ENCODE peak calls at places on chromosomes 2 and 18, in nine cellular contexts. One of them, this sample, is unnamed.
A peak's percentile ranks its signal among the peaks of the same experiment; 100 is the strongest.

GRCh38 chr2:223008162-223008561 is 43.8 kb upstream of the KCNE4 start:
- DNase-seq in CD8-positive, alpha-beta memory T cell: no peak
- DNase-seq in GM23248: peak; percentile 30
- DNase-seq in transverse colon: no peak
- DNase-seq in PC-3: no peak
- DNase-seq in uterus: no peak
- DNase-seq in CD4-positive, alpha-beta memory T cell: no peak
- DNase-seq in heart right ventricle: peak; percentile 34
- DNase-seq in left ventricle myocardium inferior: peak; percentile 19
- DNase-seq in this sample: no peak

GRCh38 chr18:79384834-79385233 is 10.9 kb upstream of the NFATC1 start:
- DNase-seq in CD4-positive, alpha-beta memory T cell: no peak
- DNase-seq in left ventricle myocardium inferior: no peak
- DNase-seq in uterus: no peak
- DNase-seq in GM23248: no peak
- DNase-seq in CD8-positive, alpha-beta memory T cell: no peak
- DNase-seq in transverse colon: no peak
- DNase-seq in PC-3: no peak
- DNase-seq in heart right ventricle: no peak
- DNase-seq in this sample: no peak

GRCh38 chr2:176967911-176968451 is 244.6 kb upstream of the HNRNPA3 start:
- DNase-seq in transverse colon: no peak
- DNase-seq in GM23248: no peak
- DNase-seq in CD8-positive, alpha-beta memory T cell: no peak
- DNase-seq in PC-3: no peak
- DNase-seq in heart right ventricle: no peak
- DNase-seq in uterus: no peak
- DNase-seq in left ventricle myocardium inferior: no peak
- DNase-seq in CD4-positive, alpha-beta memory T cell: no peak
- DNase-seq in this sample: no peak

GRCh38 chr2:136129601-136130000 is 11.7 kb upstream of the CXCR4 start:
- DNase-seq in heart right ventricle: no peak
- DNase-seq in CD4-positive, alpha-beta memory T cell: peak; percentile 87
- DNase-seq in left ventricle myocardium inferior: no peak
- DNase-seq in transverse colon: no peak
- DNase-seq in PC-3: peak; percentile 39
- DNase-seq in CD8-positive, alpha-beta memory T cell: peak; percentile 88
- DNase-seq in GM23248: no peak
- DNase-seq in uterus: no peak
- DNase-seq in this sample: peak; percentile 73

GRCh38 chr2:223297788-223298187 is 245.8 kb downstream of the KCNE4 start:
- DNase-seq in CD8-positive, alpha-beta memory T cell: no peak
- DNase-seq in GM23248: peak; percentile 20
- DNase-seq in PC-3: no peak
- DNase-seq in transverse colon: no peak
- DNase-seq in CD4-positive, alpha-beta memory T cell: no peak
- DNase-seq in heart right ventricle: no peak
- DNase-seq in left ventricle myocardium inferior: no peak
- DNase-seq in uterus: no peak
- DNase-seq in this sample: no peak

GRCh38 chr18:74252032-74252380 is 39.8 kb downstream of the CYB5A start:
- DNase-seq in left ventricle myocardium inferior: no peak
- DNase-seq in CD4-positive, alpha-beta memory T cell: no peak
- DNase-seq in GM23248: peak; percentile 68
- DNase-seq in CD8-positive, alpha-beta memory T cell: no peak
- DNase-seq in heart right ventricle: no peak
- DNase-seq in uterus: no peak
- DNase-seq in PC-3: peak; percentile 24
- DNase-seq in transverse colon: no peak
- DNase-seq in this sample: no peak

GRCh38 chr2:30456106-30456505 is 9.1 kb downstream of the LCLAT1 start:
- DNase-seq in left ventricle myocardium inferior: no peak
- DNase-seq in heart right ventricle: no peak
- DNase-seq in CD4-positive, alpha-beta memory T cell: no peak
- DNase-seq in transverse colon: no peak
- DNase-seq in CD8-positive, alpha-beta memory T cell: no peak
- DNase-seq in PC-3: no peak
- DNase-seq in uterus: no peak
- DNase-seq in GM23248: no peak
- DNase-seq in this sample: no peak

GRCh38 chr2:238277695-238278094 is 10.7 kb downstream of the PER2 start:
- DNase-seq in CD4-positive, alpha-beta memory T cell: no peak
- DNase-seq in uterus: no peak
- DNase-seq in heart right ventricle: no peak
- DNase-seq in transverse colon: no peak
- DNase-seq in left ventricle myocardium inferior: no peak
- DNase-seq in PC-3: no peak
- DNase-seq in GM23248: no peak
- DNase-seq in CD8-positive, alpha-beta memory T cell: no peak
- DNase-seq in this sample: no peak

GRCh38 chr18:22224339-22224738 is 55.0 kb downstream of the GATA6 start:
- DNase-seq in CD8-positive, alpha-beta memory T cell: no peak
- DNase-seq in PC-3: no peak
- DNase-seq in transverse colon: no peak
- DNase-seq in GM23248: no peak
- DNase-seq in uterus: no peak
- DNase-seq in left ventricle myocardium inferior: no peak
- DNase-seq in CD4-positive, alpha-beta memory T cell: no peak
- DNase-seq in heart right ventricle: no peak
- DNase-seq in this sample: no peak

GRCh38 chr18:22221350-22221749 is 52.0 kb downstream of the GATA6 start:
- DNase-seq in CD8-positive, alpha-beta memory T cell: peak; percentile 46
- DNase-seq in left ventricle myocardium inferior: no peak
- DNase-seq in PC-3: no peak
- DNase-seq in uterus: no peak
- DNase-seq in GM23248: no peak
- DNase-seq in CD4-positive, alpha-beta memory T cell: no peak
- DNase-seq in heart right ventricle: no peak
- DNase-seq in transverse colon: no peak
- DNase-seq in this sample: no peak

GRCh38 chr18:22226801-22227200 is 57.4 kb downstream of the GATA6 start:
- DNase-seq in GM23248: no peak
- DNase-seq in heart right ventricle: no peak
- DNase-seq in PC-3: no peak
- DNase-seq in CD8-positive, alpha-beta memory T cell: no peak
- DNase-seq in uterus: no peak
- DNase-seq in CD4-positive, alpha-beta memory T cell: no peak
- DNase-seq in left ventricle myocardium inferior: no peak
- DNase-seq in transverse colon: no peak
- DNase-seq in this sample: no peak

GRCh38 chr18:22223961-22224322 is 54.6 kb downstream of the GATA6 start:
- DNase-seq in left ventricle myocardium inferior: no peak
- DNase-seq in CD4-positive, alpha-beta memory T cell: no peak
- DNase-seq in transverse colon: no peak
- DNase-seq in GM23248: no peak
- DNase-seq in uterus: no peak
- DNase-seq in CD8-positive, alpha-beta memory T cell: no peak
- DNase-seq in PC-3: no peak
- DNase-seq in heart right ventricle: no peak
- DNase-seq in this sample: no peak

GRCh38 chr18:22223263-22223960 is 54.0 kb downstream of the GATA6 start:
- DNase-seq in GM23248: peak; percentile 99
- DNase-seq in CD4-positive, alpha-beta memory T cell: no peak
- DNase-seq in PC-3: peak; percentile 98
- DNase-seq in left ventricle myocardium inferior: peak; percentile 77
- DNase-seq in heart right ventricle: peak; percentile 59
- DNase-seq in uterus: peak; percentile 93
- DNase-seq in transverse colon: peak; percentile 87
- DNase-seq in CD8-positive, alpha-beta memory T cell: no peak
- DNase-seq in this sample: peak; percentile 91
- H3K27me3 ChIP-seq in GM23248: no peaks in the 10 kb centered on the region
- H3K27me3 ChIP-seq in CD4-positive, alpha-beta memory T cell: no peaks in the 10 kb centered on the region
- H3K27me3 ChIP-seq in PC-3: no peaks in the 10 kb centered on the region
- H3K27me3 ChIP-seq in left ventricle myocardium inferior: no peaks in the 10 kb centered on the region
- H3K27me3 ChIP-seq in heart right ventricle: no peaks in the 10 kb centered on the region
- H3K27me3 ChIP-seq in uterus: no peaks in the 10 kb centered on the region
- H3K27me3 ChIP-seq in transverse colon: no peaks in the 10 kb centered on the region
- H3K27me3 ChIP-seq in CD8-positive, alpha-beta memory T cell: no peaks in the 10 kb centered on the region
- H3K27me3 ChIP-seq in this sample: no peaks in the 10 kb centered on the region

GRCh38 chr2:121136323-121136722 is 148.7 kb downstream of the TFCP2L1 start:
- DNase-seq in CD4-positive, alpha-beta memory T cell: no peak
- DNase-seq in heart right ventricle: no peak
- DNase-seq in left ventricle myocardium inferior: no peak
- DNase-seq in CD8-positive, alpha-beta memory T cell: no peak
- DNase-seq in transverse colon: no peak
- DNase-seq in PC-3: no peak
- DNase-seq in uterus: no peak
- DNase-seq in GM23248: no peak
- DNase-seq in this sample: no peak

GRCh38 chr2:121133551-121134319 is 151.3 kb downstream of the TFCP2L1 start:
- DNase-seq in uterus: no peak
- DNase-seq in left ventricle myocardium inferior: no peak
- DNase-seq in heart right ventricle: no peak
- DNase-seq in GM23248: no peak
- DNase-seq in transverse colon: no peak
- DNase-seq in PC-3: no peak
- DNase-seq in CD4-positive, alpha-beta memory T cell: no peak
- DNase-seq in CD8-positive, alpha-beta memory T cell: no peak
- DNase-seq in this sample: no peak

GRCh38 chr2:121135168-121135853 is 149.7 kb downstream of the TFCP2L1 start:
- DNase-seq in heart right ventricle: no peak
- DNase-seq in CD8-positive, alpha-beta memory T cell: no peak
- DNase-seq in GM23248: no peak
- DNase-seq in uterus: no peak
- DNase-seq in left ventricle myocardium inferior: no peak
- DNase-seq in CD4-positive, alpha-beta memory T cell: no peak
- DNase-seq in PC-3: peak; percentile 6
- DNase-seq in transverse colon: no peak
- DNase-seq in this sample: no peak

GRCh38 chr2:121132054-121132453 is 152.9 kb downstream of the TFCP2L1 start:
- DNase-seq in PC-3: no peak
- DNase-seq in left ventricle myocardium inferior: no peak
- DNase-seq in heart right ventricle: no peak
- DNase-seq in CD8-positive, alpha-beta memory T cell: no peak
- DNase-seq in uterus: no peak
- DNase-seq in GM23248: no peak
- DNase-seq in CD4-positive, alpha-beta memory T cell: no peak
- DNase-seq in transverse colon: no peak
- DNase-seq in this sample: no peak

DNA sequence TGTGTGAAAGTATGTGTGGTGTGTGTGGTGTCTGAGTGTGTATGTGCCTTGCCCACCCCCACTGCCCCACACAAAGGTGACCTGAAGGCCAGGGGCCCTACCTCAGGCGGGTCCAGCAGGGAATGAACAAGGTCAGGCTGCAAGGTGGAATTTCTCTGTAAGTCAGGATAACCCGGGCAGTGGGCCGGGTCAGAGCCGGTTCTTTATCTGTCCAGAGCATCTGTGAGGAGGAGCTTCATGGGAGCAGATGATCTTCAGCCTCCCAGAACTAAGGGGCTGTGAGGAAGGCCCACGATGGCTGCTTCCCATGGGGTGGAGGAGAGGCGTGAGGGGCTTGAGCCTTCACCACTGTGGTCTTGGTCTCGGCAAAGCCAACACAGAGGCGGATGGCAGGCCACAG is 150.3 kb downstream of the TFCP2L1 start:
- DNase-seq in CD4-positive, alpha-beta memory T cell: no peak
- DNase-seq in CD8-positive, alpha-beta memory T cell: no peak
- DNase-seq in left ventricle myocardium inferior: no peak
- DNase-seq in uterus: no peak
- DNase-seq in GM23248: no peak
- DNase-seq in heart right ventricle: no peak
- DNase-seq in transverse colon: no peak
- DNase-seq in PC-3: no peak
- DNase-seq in this sample: no peak
- H3K27me3 ChIP-seq in CD4-positive, alpha-beta memory T cell: no peaks in the 10 kb centered on the region
- H3K27me3 ChIP-seq in CD8-positive, alpha-beta memory T cell: no peaks in the 10 kb centered on the region
- H3K27me3 ChIP-seq in left ventricle myocardium inferior: peaks cover 8% of the 10 kb centered on the region
- H3K27me3 ChIP-seq in uterus: no peaks in the 10 kb centered on the region
- H3K27me3 ChIP-seq in GM23248: peaks cover 4% of the 10 kb centered on the region
- H3K27me3 ChIP-seq in heart right ventricle: no peaks in the 10 kb centered on the region
- H3K27me3 ChIP-seq in transverse colon: no peaks in the 10 kb centered on the region
- H3K27me3 ChIP-seq in PC-3: no peaks in the 10 kb centered on the region
- H3K27me3 ChIP-seq in this sample: no peaks in the 10 kb centered on the region

GRCh38 chr2:121243821-121244460 is 41.1 kb downstream of the TFCP2L1 start:
- DNase-seq in CD8-positive, alpha-beta memory T cell: no peak
- DNase-seq in CD4-positive, alpha-beta memory T cell: no peak
- DNase-seq in uterus: no peak
- DNase-seq in PC-3: no peak
- DNase-seq in transverse colon: no peak
- DNase-seq in left ventricle myocardium inferior: no peak
- DNase-seq in GM23248: no peak
- DNase-seq in heart right ventricle: no peak
- DNase-seq in this sample: no peak

GRCh38 chr2:121240436-121240835 is 44.6 kb downstream of the TFCP2L1 start:
- DNase-seq in CD8-positive, alpha-beta memory T cell: no peak
- DNase-seq in left ventricle myocardium inferior: no peak
- DNase-seq in CD4-positive, alpha-beta memory T cell: no peak
- DNase-seq in GM23248: no peak
- DNase-seq in uterus: no peak
- DNase-seq in transverse colon: no peak
- DNase-seq in heart right ventricle: no peak
- DNase-seq in PC-3: no peak
- DNase-seq in this sample: no peak

GRCh38 chr2:121241466-121241865 is 43.5 kb downstream of the TFCP2L1 start:
- DNase-seq in CD8-positive, alpha-beta memory T cell: no peak
- DNase-seq in uterus: no peak
- DNase-seq in CD4-positive, alpha-beta memory T cell: no peak
- DNase-seq in GM23248: no peak
- DNase-seq in heart right ventricle: no peak
- DNase-seq in transverse colon: no peak
- DNase-seq in left ventricle myocardium inferior: no peak
- DNase-seq in PC-3: no peak
- DNase-seq in this sample: no peak

GRCh38 chr2:121242976-121243375 is 42.0 kb downstream of the TFCP2L1 start:
- DNase-seq in GM23248: no peak
- DNase-seq in transverse colon: no peak
- DNase-seq in CD8-positive, alpha-beta memory T cell: no peak
- DNase-seq in left ventricle myocardium inferior: no peak
- DNase-seq in heart right ventricle: no peak
- DNase-seq in CD4-positive, alpha-beta memory T cell: no peak
- DNase-seq in uterus: no peak
- DNase-seq in PC-3: no peak
- DNase-seq in this sample: no peak

DNA sequence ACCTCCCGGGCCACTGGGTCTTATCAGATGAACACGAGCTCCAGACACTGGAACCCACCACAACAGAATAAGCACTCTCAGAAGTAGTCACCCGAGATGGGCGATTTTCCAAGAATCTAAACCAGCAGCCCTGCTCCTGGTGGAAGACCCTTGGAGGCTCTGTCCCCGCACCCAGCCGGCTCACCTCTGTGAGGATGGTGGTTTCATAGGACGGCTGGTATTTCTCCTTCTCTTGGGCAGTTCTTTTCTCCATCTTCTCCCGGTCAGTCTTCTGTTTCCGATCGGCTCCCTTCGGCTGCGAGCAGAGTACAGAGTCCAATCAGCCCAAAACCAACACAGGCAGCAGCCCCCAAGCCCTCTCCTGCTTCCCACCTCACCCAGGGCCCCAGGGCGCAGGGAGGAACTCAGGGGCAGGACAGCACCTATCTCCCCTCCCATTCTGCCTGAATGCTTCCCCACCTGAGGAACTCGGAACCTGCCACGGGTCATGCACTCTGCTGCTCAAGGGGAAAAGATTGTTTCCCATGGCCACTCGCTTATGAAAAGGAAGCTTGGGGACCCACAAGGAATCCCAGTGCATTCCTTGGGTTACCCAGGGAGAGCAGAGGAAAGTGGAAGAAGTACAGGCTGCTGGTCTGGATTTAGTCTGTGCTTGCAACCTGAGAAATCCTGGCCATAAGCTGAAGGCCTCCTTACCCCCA is 42.7 kb downstream of the TFCP2L1 start:
- DNase-seq in uterus: no peak
- DNase-seq in CD4-positive, alpha-beta memory T cell: no peak
- DNase-seq in GM23248: no peak
- DNase-seq in CD8-positive, alpha-beta memory T cell: no peak
- DNase-seq in left ventricle myocardium inferior: no peak
- DNase-seq in heart right ventricle: no peak
- DNase-seq in transverse colon: no peak
- DNase-seq in PC-3: no peak
- DNase-seq in this sample: no peak
- H3K27me3 ChIP-seq in uterus: no peaks in the 10 kb centered on the region
- H3K27me3 ChIP-seq in CD4-positive, alpha-beta memory T cell: no peaks in the 10 kb centered on the region
- H3K27me3 ChIP-seq in GM23248: peaks cover 34% of the 10 kb centered on the region
- H3K27me3 ChIP-seq in CD8-positive, alpha-beta memory T cell: no peaks in the 10 kb centered on the region
- H3K27me3 ChIP-seq in left ventricle myocardium inferior: peaks cover 27% of the 10 kb centered on the region
- H3K27me3 ChIP-seq in heart right ventricle: no peaks in the 10 kb centered on the region
- H3K27me3 ChIP-seq in transverse colon: no peaks in the 10 kb centered on the region
- H3K27me3 ChIP-seq in PC-3: no peaks in the 10 kb centered on the region
- H3K27me3 ChIP-seq in this sample: no peaks in the 10 kb centered on the region

GRCh38 chr2:15956751-15957736 is 16.7 kb downstream of the MYCN start:
- DNase-seq in heart right ventricle: no peak
- DNase-seq in GM23248: no peak
- DNase-seq in uterus: no peak
- DNase-seq in left ventricle myocardium inferior: no peak
- DNase-seq in CD8-positive, alpha-beta memory T cell: no peak
- DNase-seq in transverse colon: no peak
- DNase-seq in PC-3: no peak
- DNase-seq in CD4-positive, alpha-beta memory T cell: no peak
- DNase-seq in this sample: no peak

GRCh38 chr2:15959331-15960153 is 19.2 kb downstream of the MYCN start:
- DNase-seq in CD4-positive, alpha-beta memory T cell: no peak
- DNase-seq in transverse colon: no peak
- DNase-seq in CD8-positive, alpha-beta memory T cell: no peak
- DNase-seq in PC-3: no peak
- DNase-seq in GM23248: no peak
- DNase-seq in heart right ventricle: no peak
- DNase-seq in left ventricle myocardium inferior: no peak
- DNase-seq in uterus: no peak
- DNase-seq in this sample: no peak

GRCh38 chr2:15956230-15956629 is 15.9 kb downstream of the MYCN start:
- DNase-seq in CD4-positive, alpha-beta memory T cell: no peak
- DNase-seq in transverse colon: no peak
- DNase-seq in uterus: no peak
- DNase-seq in CD8-positive, alpha-beta memory T cell: no peak
- DNase-seq in PC-3: no peak
- DNase-seq in heart right ventricle: no peak
- DNase-seq in left ventricle myocardium inferior: no peak
- DNase-seq in GM23248: no peak
- DNase-seq in this sample: no peak

GRCh38 chr2:15955232-15955983 is 15.1 kb downstream of the MYCN start:
- DNase-seq in PC-3: no peak
- DNase-seq in CD4-positive, alpha-beta memory T cell: no peak
- DNase-seq in uterus: no peak
- DNase-seq in GM23248: no peak
- DNase-seq in CD8-positive, alpha-beta memory T cell: no peak
- DNase-seq in transverse colon: no peak
- DNase-seq in heart right ventricle: no peak
- DNase-seq in left ventricle myocardium inferior: no peak
- DNase-seq in this sample: no peak

DNA sequence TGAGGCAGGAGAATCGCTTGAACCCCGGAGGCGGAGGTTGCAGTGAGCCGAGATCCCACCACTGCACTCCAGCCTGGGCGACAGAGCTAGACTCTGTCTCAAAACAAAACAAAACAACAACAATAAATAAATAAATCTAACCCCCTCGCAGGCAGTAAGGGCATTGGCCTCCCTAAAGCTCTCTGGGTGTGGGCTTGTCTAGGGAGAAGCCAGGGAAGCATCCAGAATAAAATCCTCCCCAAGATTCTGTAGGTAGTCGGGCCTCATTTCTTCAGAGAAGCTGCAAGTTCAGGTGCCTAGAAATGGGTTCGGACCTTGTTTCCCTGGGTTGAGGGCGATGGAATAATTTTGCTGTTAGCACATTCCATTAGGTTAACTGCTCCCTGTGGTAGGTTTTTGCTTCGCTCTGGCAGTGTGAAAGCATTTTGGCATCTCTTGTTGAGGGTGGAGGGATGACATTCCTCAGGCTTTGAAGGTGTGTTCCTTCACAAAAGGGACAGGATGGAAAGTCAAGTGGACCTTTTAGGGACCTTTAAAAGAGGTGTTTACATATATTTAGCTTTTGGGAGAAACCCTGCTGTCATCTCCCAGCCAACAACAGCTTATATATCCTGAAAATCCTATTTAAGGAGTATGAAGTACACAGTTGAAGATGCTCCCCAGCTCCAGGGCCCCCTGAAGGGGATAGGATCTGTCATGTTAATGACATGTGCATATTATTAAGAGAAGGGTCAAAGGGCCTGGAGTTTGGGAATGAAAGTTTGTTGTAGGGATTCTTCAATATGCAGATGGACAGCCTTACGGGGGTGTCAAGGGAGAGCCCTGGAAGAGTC is 17.7 kb downstream of the MYCN start:
- DNase-seq in CD8-positive, alpha-beta memory T cell: no peak
- DNase-seq in heart right ventricle: no peak
- DNase-seq in GM23248: no peak
- DNase-seq in CD4-positive, alpha-beta memory T cell: no peak
- DNase-seq in uterus: no peak
- DNase-seq in transverse colon: no peak
- DNase-seq in left ventricle myocardium inferior: no peak
- DNase-seq in PC-3: no peak
- DNase-seq in this sample: no peak
- H3K27me3 ChIP-seq in CD8-positive, alpha-beta memory T cell: no peaks in the 10 kb centered on the region
- H3K27me3 ChIP-seq in heart right ventricle: no peaks in the 10 kb centered on the region
- H3K27me3 ChIP-seq in GM23248: no peaks in the 10 kb centered on the region
- H3K27me3 ChIP-seq in CD4-positive, alpha-beta memory T cell: no peaks in the 10 kb centered on the region
- H3K27me3 ChIP-seq in uterus: no peaks in the 10 kb centered on the region
- H3K27me3 ChIP-seq in transverse colon: no peaks in the 10 kb centered on the region
- H3K27me3 ChIP-seq in left ventricle myocardium inferior: peaks cover 4% of the 10 kb centered on the region
- H3K27me3 ChIP-seq in PC-3: no peaks in the 10 kb centered on the region
- H3K27me3 ChIP-seq in this sample: no peaks in the 10 kb centered on the region

This sample was measured in Peyer's patch.